ENCODE peak calls at places on chromosomes 2 and 18, in four cellular contexts. L is GM12878, T is HL-60, F is K562. Q is an unnamed sample.

GRCh38 chr18:24187049-24187448 is 48.2 kb downstream of the CABYR start:
- DNase-seq in T (peak; percentile 55), F (no peak), L (no peak), Q (no peak)

GRCh38 chr18:9756566-9757470 is 48.7 kb downstream of the RAB31 start:
- DNase-seq in F (no peak), L (no peak), T (no peak), Q (no peak)

GRCh38 chr2:165698621-165698946 is 95.5 kb downstream of the GALNT3 start:
- DNase-seq in L (peak; percentile 27), T (peak; percentile 17), F (peak; percentile 12), Q (peak; percentile 2)

GRCh38 chr2:74585406-74586182 is 31.1 kb downstream of the DOK1 start:
- DNase-seq in F (peak; percentile 55), L (no peak), T (peak; percentile 39), Q (no peak)

GRCh38 chr2:23220687-23221086 is 164.3 kb upstream of the KLHL29 start:
- DNase-seq in F (no peak), T (no peak), L (no peak), Q (no peak)

GRCh38 chr2:181104512-181105121 is 124.2 kb downstream of the UBE2E3 start:
- DNase-seq in F (peak; percentile 25), T (peak; percentile 47), L (no peak), Q (no peak)

GRCh38 chr18:8471373-8471772 is 137.9 kb upstream of the RAB12 start:
- DNase-seq in L (no peak), F (no peak), T (no peak), Q (no peak)

GRCh38 chr18:79857082-79857661 is 59.4 kb downstream of the KCNG2 start:
- DNase-seq in F (no peak), L (no peak), T (peak; percentile 23), Q (no peak)

GRCh38 chr18:59142274-59142673 is 2.6 kb downstream of the SEC11C start:
- DNase-seq in L (peak; percentile 44), T (no peak), F (no peak), Q (no peak)

GRCh38 chr2:12081481-12082210 is 335.2 kb downstream of the LPIN1 start:
- DNase-seq in L (no peak), F (no peak), T (no peak), Q (no peak)

GRCh38 chr2:54260241-54260495 is 4.1 kb upstream of the TSPYL6 start:
- DNase-seq in L (no peak), F (no peak), T (no peak), Q (no peak)

GRCh38 chr2:28751956-28752607 is 452 bp downstream of the PPP1CB start:
- DNase-seq in F (peak; percentile 41), L (no peak), T (no peak), Q (peak; percentile 18)

GRCh38 chr2:30410217-30410616 is 36.8 kb upstream of the LCLAT1 start:
- DNase-seq in F (no peak), L (no peak), T (no peak), Q (no peak)

GRCh38 chr2:168167511-168168263 is 79.7 kb downstream of the STK39 start:
- DNase-seq in L (no peak), F (no peak), T (no peak), Q (no peak)

GRCh38 chr2:72920317-72921087 is 3.2 kb downstream of the EMX1 start:
- DNase-seq in T (no peak), F (no peak), L (no peak), Q (no peak)

GRCh38 chr2:73085691-73086090 is 14.2 kb upstream of the SFXN5 start:
- DNase-seq in T (peak; percentile 82), L (no peak), F (peak; percentile 83), Q (peak; percentile 82)

GRCh38 chr2:202760848-202761247 is 110.7 kb downstream of the ICA1L start:
- DNase-seq in T (no peak), L (no peak), F (no peak), Q (no peak)

DNA sequence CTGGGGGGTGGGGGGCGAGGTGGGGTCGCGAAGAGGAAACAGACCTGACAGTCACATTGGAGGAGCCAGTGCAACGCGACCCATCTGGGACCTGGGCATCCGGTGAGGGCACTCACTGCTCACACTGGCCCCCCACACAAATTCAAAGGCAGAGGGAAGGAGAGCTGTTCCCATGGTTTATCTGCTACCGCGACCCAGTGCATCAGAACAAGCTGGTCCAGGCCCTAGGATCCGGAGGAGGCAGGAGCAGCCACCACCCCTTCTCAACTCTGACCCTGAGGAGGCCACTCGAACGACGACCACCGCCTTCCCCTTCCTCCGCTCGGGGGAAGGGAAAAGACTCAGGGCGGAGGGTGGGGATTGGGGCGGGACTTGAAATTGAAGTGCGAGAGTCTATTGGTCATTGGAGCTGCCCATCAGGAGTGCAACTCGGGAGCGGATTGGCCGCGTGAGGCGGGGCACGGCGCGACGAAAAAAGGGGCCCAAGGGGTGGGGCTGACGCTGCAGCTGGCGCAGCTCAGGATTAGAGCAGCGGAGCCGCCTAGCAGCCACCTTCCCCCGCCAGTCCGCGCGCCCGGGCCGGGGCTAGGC is at the start of gene CDK5R2:
- DNase-seq in L (peak; percentile 62), F (peak; percentile 87), T (peak; percentile 53), Q (peak; percentile 98)
- TF ChIP-seq POLR2AphosphoS5 in L (no peak), F (no peak), T (no peak), Q (no peak)

DNA sequence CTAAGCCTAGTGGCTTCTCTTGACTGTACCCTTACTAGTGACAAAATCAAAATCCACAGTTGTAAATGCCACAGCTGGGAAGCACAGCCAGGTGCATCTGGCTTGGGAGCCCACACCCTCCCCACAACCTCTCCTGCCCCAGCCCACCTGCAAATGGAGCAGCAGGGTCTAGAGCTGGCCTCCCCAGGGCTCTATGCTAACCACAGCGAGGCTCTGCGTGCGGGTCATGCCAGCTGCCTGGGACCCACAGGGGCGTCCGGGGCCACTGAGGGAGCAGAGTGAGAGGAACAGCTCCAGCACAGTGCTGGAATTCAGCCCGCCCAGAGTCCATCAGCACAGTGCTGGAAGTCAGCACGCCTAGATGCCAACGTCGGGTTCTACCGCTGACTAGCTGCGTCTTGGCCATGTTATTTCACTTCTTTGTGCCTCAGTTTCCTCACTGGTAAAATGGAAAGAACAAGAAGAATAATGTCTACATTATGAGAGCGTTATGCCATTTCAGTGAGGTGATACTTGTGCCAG is 109.1 kb upstream of the ID2 start:
- DNase-seq in F (no peak), T (no peak), L (no peak), Q (no peak)
- TF ChIP-seq SPI1 in F (no peak), T (no peak), L (no peak), Q (no peak)

DNA sequence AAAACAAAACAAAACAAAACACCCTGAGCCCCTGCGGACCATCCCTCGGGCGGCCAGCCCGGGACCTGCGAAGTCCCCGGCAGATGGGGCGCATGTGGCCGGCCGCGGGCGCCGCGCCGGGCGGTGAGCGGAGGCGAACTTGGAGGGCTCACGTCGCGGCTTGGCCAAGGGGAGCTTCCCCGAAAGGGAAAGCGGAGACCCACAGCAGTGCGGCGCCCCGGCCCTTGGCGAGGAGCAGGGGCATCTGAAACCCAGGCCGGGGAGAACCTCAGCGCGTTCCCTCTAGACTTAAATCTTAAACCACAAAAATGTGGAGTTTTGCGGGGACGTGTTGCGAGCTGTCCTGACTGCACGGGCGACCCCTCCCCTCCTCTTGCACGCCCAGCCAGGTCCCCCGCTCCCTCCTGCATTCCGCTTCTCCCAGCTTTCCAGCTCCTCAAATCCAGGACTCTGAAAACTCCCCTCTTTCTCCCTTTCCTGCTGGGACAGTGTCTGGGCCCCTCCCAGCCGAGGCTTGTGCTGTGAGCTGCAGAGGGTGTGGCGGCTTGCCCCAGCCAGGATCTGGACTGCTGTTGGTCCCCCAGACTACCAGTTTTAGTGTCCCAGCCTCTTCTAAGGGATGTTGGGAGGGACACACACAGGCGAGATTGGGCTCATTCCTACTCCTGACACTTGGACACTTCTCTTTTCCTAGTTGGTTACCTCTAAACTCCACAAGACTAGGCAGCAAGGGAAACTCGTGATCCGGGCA is 1.3 kb downstream of the FMNL2 start:
- DNase-seq in F (no peak), L (no peak), T (no peak), Q (peak; percentile 30)
- TF ChIP-seq POLR2AphosphoS5 in F (no peak), L (no peak), T (no peak), Q (no peak)

GRCh38 chr2:237418300-237418699 is 4.3 kb upstream of the COL6A3 start:
- DNase-seq in L (no peak), T (no peak), F (no peak), Q (no peak)

GRCh38 chr2:237422309-237422708 is 8.3 kb upstream of the COL6A3 start:
- DNase-seq in T (no peak), L (no peak), F (no peak), Q (no peak)

GRCh38 chr2:237424544-237424943 is 10.6 kb upstream of the COL6A3 start:
- DNase-seq in F (no peak), T (no peak), L (no peak), Q (no peak)

GRCh38 chr2:237423891-237424290 is 9.9 kb upstream of the COL6A3 start:
- DNase-seq in T (no peak), L (no peak), F (no peak), Q (no peak)

GRCh38 chr2:237421542-237422047 is 7.6 kb upstream of the COL6A3 start:
- DNase-seq in T (peak; percentile 45), L (no peak), F (peak; percentile 46), Q (peak; percentile 46)
- TF ChIP-seq SPI1 in T (peak; percentile 21), L (no peak), F (no peak), Q (no peak)

DNA sequence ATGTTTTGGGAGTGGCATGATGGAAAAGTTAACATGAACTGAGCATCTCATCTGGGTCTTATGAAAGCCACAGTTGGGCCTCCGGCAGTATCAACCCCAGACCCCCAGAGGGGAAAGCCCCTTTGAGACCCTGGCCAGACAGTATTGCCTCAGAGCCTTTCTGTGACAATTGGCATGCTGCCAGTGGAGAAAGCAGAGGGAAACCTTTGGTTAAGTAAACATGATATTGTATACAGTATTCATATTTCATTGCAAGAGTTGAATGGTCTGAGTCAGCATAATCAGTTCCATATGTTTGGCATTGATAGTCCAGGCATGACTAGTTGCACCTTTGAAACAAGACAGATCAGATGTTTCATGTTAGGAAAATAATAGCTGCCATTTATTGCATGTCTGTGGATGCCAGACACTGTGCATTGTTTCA is 20.0 kb downstream of the MERTK start:
- DNase-seq in L (no peak), F (peak; percentile 71), T (no peak), Q (no peak)
- TF ChIP-seq POLR2AphosphoS5 in L (no peak), F (peak; percentile 59), T (no peak), Q (no peak)

GRCh38 chr2:130339885-130340745 is 2.6 kb upstream of the IMP4 start:
- DNase-seq in L (no peak), F (peak; percentile 95), T (peak; percentile 66), Q (no peak)

GRCh38 chr2:130336150-130336876 is 6.4 kb upstream of the IMP4 start:
- DNase-seq in T (no peak), F (no peak), L (no peak), Q (no peak)

GRCh38 chr2:130336877-130337734 is 5.6 kb upstream of the IMP4 start:
- DNase-seq in T (no peak), F (peak; percentile 86), L (peak; percentile 79), Q (no peak)

GRCh38 chr2:130338793-130339345 is 3.8 kb upstream of the IMP4 start:
- DNase-seq in T (no peak), F (no peak), L (no peak), Q (no peak)

DNA sequence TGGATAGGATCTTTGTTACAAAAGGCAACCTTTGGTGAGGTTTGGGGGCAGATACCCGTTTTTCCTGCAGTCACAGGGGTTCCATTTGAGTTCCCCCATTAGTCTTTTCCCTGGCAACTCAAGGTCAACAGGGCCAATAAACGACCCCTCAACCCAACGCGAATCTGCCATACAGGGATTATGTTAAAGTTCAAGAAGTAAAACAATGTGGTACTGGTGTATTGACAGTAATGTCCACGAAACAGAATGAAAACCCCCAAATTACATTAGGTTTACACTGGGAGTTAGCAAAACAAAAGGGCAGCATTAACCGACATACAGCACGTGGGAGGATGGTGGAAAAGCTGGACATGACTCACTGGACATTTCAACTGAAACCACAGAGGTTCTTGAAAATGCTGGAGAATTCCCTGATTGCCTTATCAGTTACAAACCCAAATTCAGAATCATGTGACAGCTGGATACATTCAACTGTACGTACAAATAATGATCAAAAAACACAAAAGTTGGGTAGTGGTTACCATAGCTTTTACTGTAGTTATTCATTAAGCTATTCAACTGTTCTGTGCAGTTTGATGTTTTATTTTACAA is 4.9 kb upstream of the IMP4 start:
- DNase-seq in F (peak; percentile 72), T (no peak), L (no peak), Q (no peak)
- TF ChIP-seq SPI1 in F (no peak), T (no peak), L (no peak), Q (no peak)